ENCODE peak calls at places on chromosomes 2 and 18, in nine cellular contexts. G, A, D, P, M, I, Y, V and F are unnamed samples.
A peak's percentile ranks its signal among the peaks of the same experiment; 100 is the strongest.

GRCh38 chr2:16262516-16263178 is 322.3 kb downstream of the MYCN start:
- DNase-seq in V (no peak), I (no peak), A (no peak), Y (no peak), D (no peak), P (no peak), M (no peak), G (no peak), F (no peak)

GRCh38 chr18:63197246-63197791 is 122.2 kb downstream of the BCL2 start:
- DNase-seq in A (no peak), V (no peak), P (no peak), Y (no peak), I (no peak), G (peak; percentile 56), M (no peak), D (no peak), F (no peak)

GRCh38 chr2:27212626-27213471 is 781 bp upstream of the SLC5A6 start:
- DNase-seq in Y (no peak), G (peak; percentile 74), I (no peak), V (no peak), A (peak; percentile 58), P (no peak), D (peak; percentile 82), M (peak; percentile 69), F (peak; percentile 42)

GRCh38 chr18:74892066-74892627 is 294.5 kb downstream of the ZNF407 start:
- DNase-seq in Y (peak; percentile 91), P (no peak), M (no peak), A (no peak), G (no peak), D (no peak), I (no peak), V (no peak), F (no peak)

GRCh38 chr2:225670111-225670974 is 270.8 kb downstream of the NYAP2 start:
- DNase-seq in A (no peak), P (no peak), I (no peak), M (peak; percentile 14), V (peak; percentile 7), D (peak; percentile 1), G (no peak), Y (no peak), F (no peak)

GRCh38 chr18:76588591-76589303 is 93.7 kb upstream of the ZNF516 start:
- DNase-seq in G (no peak), A (no peak), M (no peak), P (no peak), I (no peak), V (no peak), Y (no peak), D (no peak), F (no peak)

GRCh38 chr2:233287871-233288270 is 19.7 kb upstream of the SAG start:
- DNase-seq in M (no peak), V (no peak), P (no peak), Y (no peak), D (no peak), I (no peak), A (no peak), G (no peak), F (no peak)

GRCh38 chr18:43869451-43870008 is 592.2 kb upstream of the SYT4 start:
- DNase-seq in G (no peak), A (no peak), Y (no peak), D (no peak), P (no peak), I (no peak), V (no peak), M (no peak), F (no peak)

GRCh38 chr2:61775956-61776570 is 77.8 kb downstream of the FAM161A start:
- DNase-seq in G (no peak), V (no peak), D (no peak), P (no peak), Y (no peak), A (peak; percentile 36), I (no peak), M (no peak), F (no peak)

GRCh38 chr2:239498981-239499633 is 98.3 kb upstream of the HDAC4 start:
- DNase-seq in D (no peak), P (no peak), I (no peak), G (no peak), V (no peak), M (no peak), Y (no peak), A (no peak), F (no peak)

GRCh38 chr2:169139993-169140767 is 70.8 kb downstream of the DHRS9 start:
- DNase-seq in D (no peak), V (no peak), Y (no peak), P (no peak), I (no peak), G (no peak), A (no peak), M (no peak), F (no peak)

GRCh38 chr18:26091047-26091630 is 726 bp upstream of the SS18 start:
- DNase-seq in A (no peak), I (peak; percentile 60), G (no peak), P (no peak), Y (peak; percentile 7), D (peak; percentile 90), M (peak; percentile 67), V (no peak), F (peak; percentile 61)

GRCh38 chr2:144519934-144520717 is at the start of gene ZEB2:
- DNase-seq in D (peak; percentile 90), I (peak; percentile 64), A (peak; percentile 46), M (no peak), G (peak; percentile 61), P (no peak), V (peak; percentile 35), Y (no peak), F (no peak)

GRCh38 chr18:61541673-61542072 is 208.4 kb downstream of the CDH20 start:
- DNase-seq in I (no peak), A (no peak), Y (no peak), V (no peak), P (no peak), G (no peak), D (no peak), M (no peak), F (no peak)

GRCh38 chr2:142756430-142756829 is 121.0 kb upstream of the KYNU start:
- DNase-seq in V (no peak), Y (no peak), G (no peak), D (no peak), M (no peak), I (no peak), P (no peak), A (no peak), F (no peak)

GRCh38 chr2:105890856-105891255 is 146.1 kb downstream of the NCK2 start:
- DNase-seq in A (no peak), P (no peak), V (no peak), D (no peak), G (no peak), M (no peak), I (no peak), Y (no peak), F (no peak)

GRCh38 chr2:54947596-54948519 is 102.4 kb downstream of the RTN4 start:
- DNase-seq in Y (no peak), M (no peak), V (no peak), A (no peak), P (no peak), G (no peak), D (no peak), I (no peak), F (no peak)

GRCh38 chr2:3597567-3597966 is 2.7 kb downstream of the COLEC11 start:
- DNase-seq in G (no peak), D (no peak), Y (no peak), I (no peak), V (no peak), P (no peak), A (no peak), M (no peak), F (no peak)

GRCh38 chr18:79410171-79410641 is 14.5 kb downstream of the NFATC1 start:
- DNase-seq in A (no peak), P (no peak), V (no peak), Y (no peak), M (no peak), D (no peak), G (no peak), I (no peak), F (no peak)